ENCODE peak calls at places on chromosome 15, in ten cellular contexts. One of them, this sample, is unnamed.
A peak's percentile ranks its signal among the peaks of the same experiment; 100 is the strongest.

GRCh38 chr15:62895139-62895866 is 147.2 kb upstream of the TPM1 start:
- DNase-seq in osteoblast: no peak
- DNase-seq in astrocyte: peak; percentile 96
- DNase-seq in lung: no peak
- DNase-seq in spleen: no peak
- DNase-seq in thyroid gland: no peak
- DNase-seq in psoas muscle: no peak
- DNase-seq in adrenal gland: no peak
- DNase-seq in testis: no peak
- DNase-seq in HCT116: no peak
- DNase-seq in this sample: no peak

GRCh38 chr15:50506121-50506520 is 40.3 kb downstream of the USP50 start:
- DNase-seq in testis: peak; percentile 74
- DNase-seq in psoas muscle: no peak
- DNase-seq in adrenal gland: peak; percentile 70
- DNase-seq in lung: no peak
- DNase-seq in spleen: peak; percentile 83
- DNase-seq in astrocyte: no peak
- DNase-seq in thyroid gland: no peak
- DNase-seq in HCT116: no peak
- DNase-seq in osteoblast: no peak
- DNase-seq in this sample: no peak

GRCh38 chr15:48553559-48553958 is 92.0 kb downstream of the FBN1 start:
- DNase-seq in HCT116: no peak
- DNase-seq in osteoblast: no peak
- DNase-seq in testis: no peak
- DNase-seq in spleen: no peak
- DNase-seq in psoas muscle: no peak
- DNase-seq in adrenal gland: no peak
- DNase-seq in lung: no peak
- DNase-seq in thyroid gland: no peak
- DNase-seq in astrocyte: peak; percentile 38
- DNase-seq in this sample: no peak

GRCh38 chr15:42908538-42908937 is 12.0 kb downstream of the TTBK2 start:
- DNase-seq in HCT116: no peak
- DNase-seq in testis: no peak
- DNase-seq in thyroid gland: no peak
- DNase-seq in astrocyte: no peak
- DNase-seq in lung: no peak
- DNase-seq in psoas muscle: no peak
- DNase-seq in spleen: no peak
- DNase-seq in osteoblast: no peak
- DNase-seq in adrenal gland: no peak
- DNase-seq in this sample: no peak

GRCh38 chr15:101684384-101684783 is 32.2 kb upstream of the TM2D3 start:
- DNase-seq in spleen: no peak
- DNase-seq in psoas muscle: no peak
- DNase-seq in testis: no peak
- DNase-seq in thyroid gland: no peak
- DNase-seq in adrenal gland: no peak
- DNase-seq in HCT116: no peak
- DNase-seq in lung: no peak
- DNase-seq in osteoblast: peak; percentile 30
- DNase-seq in astrocyte: peak; percentile 85
- DNase-seq in this sample: no peak

GRCh38 chr15:43484455-43484854 is 8.5 kb downstream of the TP53BP1 start:
- DNase-seq in spleen: no peak
- DNase-seq in psoas muscle: no peak
- DNase-seq in lung: no peak
- DNase-seq in testis: no peak
- DNase-seq in astrocyte: no peak
- DNase-seq in osteoblast: no peak
- DNase-seq in HCT116: no peak
- DNase-seq in adrenal gland: peak; percentile 32
- DNase-seq in thyroid gland: no peak
- DNase-seq in this sample: no peak

GRCh38 chr15:33737687-33738606 is 230.3 kb upstream of the CHRM5 start:
- DNase-seq in lung: no peak
- DNase-seq in astrocyte: no peak
- DNase-seq in spleen: no peak
- DNase-seq in HCT116: peak; percentile 16
- DNase-seq in testis: peak; percentile 46
- DNase-seq in thyroid gland: peak; percentile 22
- DNase-seq in osteoblast: peak; percentile 76
- DNase-seq in psoas muscle: no peak
- DNase-seq in adrenal gland: peak; percentile 36
- DNase-seq in this sample: peak; percentile 34

GRCh38 chr15:41994171-41994650 is 21.9 kb upstream of the EHD4 start:
- DNase-seq in adrenal gland: no peak
- DNase-seq in HCT116: no peak
- DNase-seq in testis: no peak
- DNase-seq in thyroid gland: no peak
- DNase-seq in osteoblast: peak; percentile 36
- DNase-seq in lung: no peak
- DNase-seq in psoas muscle: no peak
- DNase-seq in astrocyte: no peak
- DNase-seq in spleen: peak; percentile 36
- DNase-seq in this sample: no peak

GRCh38 chr15:83449250-83449671 is 2.1 kb downstream of the SH3GL3 start:
- DNase-seq in thyroid gland: no peak
- DNase-seq in psoas muscle: no peak
- DNase-seq in adrenal gland: no peak
- DNase-seq in spleen: no peak
- DNase-seq in lung: no peak
- DNase-seq in osteoblast: no peak
- DNase-seq in testis: no peak
- DNase-seq in HCT116: no peak
- DNase-seq in astrocyte: no peak
- DNase-seq in this sample: no peak

GRCh38 chr15:65371976-65372786 is 5.6 kb downstream of the IGDCC3 start:
- DNase-seq in spleen: peak; percentile 44
- DNase-seq in astrocyte: no peak
- DNase-seq in thyroid gland: no peak
- DNase-seq in testis: no peak
- DNase-seq in psoas muscle: no peak
- DNase-seq in lung: no peak
- DNase-seq in adrenal gland: no peak
- DNase-seq in osteoblast: peak; percentile 47
- DNase-seq in HCT116: no peak
- DNase-seq in this sample: no peak

GRCh38 chr15:49675051-49675450 is 54.2 kb downstream of the DTWD1 start:
- DNase-seq in lung: no peak
- DNase-seq in osteoblast: no peak
- DNase-seq in HCT116: no peak
- DNase-seq in testis: no peak
- DNase-seq in spleen: no peak
- DNase-seq in thyroid gland: no peak
- DNase-seq in psoas muscle: no peak
- DNase-seq in adrenal gland: no peak
- DNase-seq in astrocyte: peak; percentile 84
- DNase-seq in this sample: no peak

DNA sequence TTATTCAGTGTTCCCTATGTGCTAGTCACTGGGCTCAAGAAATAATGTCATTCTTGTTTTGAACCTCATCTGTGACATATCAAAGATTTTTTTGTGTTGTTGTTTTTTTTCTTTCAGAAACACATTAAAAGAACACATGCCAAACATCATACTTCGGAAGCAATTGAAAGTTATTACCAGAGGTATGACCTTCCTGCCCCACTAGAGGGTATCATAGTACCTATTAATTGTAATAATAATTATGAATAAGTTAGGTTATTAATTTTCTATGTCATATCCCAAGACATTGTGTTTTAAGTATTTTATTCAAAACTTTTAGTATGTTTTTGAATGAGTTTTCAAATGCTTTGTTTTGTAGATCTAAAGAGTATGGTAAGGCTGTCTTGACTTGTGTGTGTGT is 65.7 kb downstream of the CDIN1 start:
- DNase-seq in psoas muscle: no peak
- DNase-seq in spleen: no peak
- DNase-seq in astrocyte: no peak
- DNase-seq in adrenal gland: no peak
- DNase-seq in thyroid gland: no peak
- DNase-seq in HCT116: no peak
- DNase-seq in testis: no peak
- DNase-seq in osteoblast: no peak
- DNase-seq in lung: no peak
- DNase-seq in this sample: no peak
- TF ChIP-seq CTCF in psoas muscle: no peak
- TF ChIP-seq CTCF in spleen: no peak
- TF ChIP-seq CTCF in astrocyte: no peak
- TF ChIP-seq CTCF in adrenal gland: peak; percentile 17
- TF ChIP-seq CTCF in thyroid gland: peak; percentile 20
- TF ChIP-seq CTCF in HCT116: peak; percentile 5
- TF ChIP-seq CTCF in testis: no peak
- TF ChIP-seq CTCF in osteoblast: no peak
- TF ChIP-seq CTCF in lung: no peak
- TF ChIP-seq CTCF in this sample: no peak

DNA sequence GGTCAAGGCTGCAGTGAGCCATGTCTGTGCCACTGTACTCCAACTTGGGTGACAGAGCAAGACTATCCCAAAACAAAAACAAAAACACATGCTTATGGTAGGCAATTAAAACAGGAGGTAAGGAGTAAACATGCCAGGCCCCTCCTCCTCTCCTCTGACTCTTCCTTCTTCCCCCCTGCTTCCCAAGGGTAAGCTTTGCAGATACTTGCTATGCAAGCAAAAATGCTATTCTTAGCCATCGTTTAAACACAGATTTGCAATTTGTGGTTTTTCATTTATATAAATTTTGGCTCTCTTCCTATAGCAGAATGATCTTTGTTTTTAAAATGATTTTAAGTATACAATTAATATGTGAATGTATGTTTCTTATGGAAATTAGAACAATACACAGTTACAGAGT is 41.9 kb downstream of the IGF1R start:
- DNase-seq in HCT116: no peak
- DNase-seq in adrenal gland: no peak
- DNase-seq in spleen: no peak
- DNase-seq in testis: no peak
- DNase-seq in thyroid gland: no peak
- DNase-seq in astrocyte: no peak
- DNase-seq in osteoblast: no peak
- DNase-seq in lung: no peak
- DNase-seq in psoas muscle: no peak
- DNase-seq in this sample: no peak
- H3K4me1 ChIP-seq in HCT116: peaks cover 15% of the 10 kb centered on the region
- H3K4me1 ChIP-seq in adrenal gland: peaks cover 59% of the 10 kb centered on the region
- H3K4me1 ChIP-seq in spleen: peaks cover 5% of the 10 kb centered on the region
- H3K4me1 ChIP-seq in testis: peaks cover 18% of the 10 kb centered on the region
- H3K4me1 ChIP-seq in thyroid gland: peaks cover 61% of the 10 kb centered on the region
- H3K4me1 ChIP-seq in astrocyte: peaks cover 11% of the 10 kb centered on the region
- H3K4me1 ChIP-seq in osteoblast: peaks cover 23% of the 10 kb centered on the region
- H3K4me1 ChIP-seq in lung: peaks cover 29% of the 10 kb centered on the region
- H3K4me1 ChIP-seq in psoas muscle: peaks cover 43% of the 10 kb centered on the region
- H3K4me1 ChIP-seq in this sample: peaks cover 14% of the 10 kb centered on the region

DNA sequence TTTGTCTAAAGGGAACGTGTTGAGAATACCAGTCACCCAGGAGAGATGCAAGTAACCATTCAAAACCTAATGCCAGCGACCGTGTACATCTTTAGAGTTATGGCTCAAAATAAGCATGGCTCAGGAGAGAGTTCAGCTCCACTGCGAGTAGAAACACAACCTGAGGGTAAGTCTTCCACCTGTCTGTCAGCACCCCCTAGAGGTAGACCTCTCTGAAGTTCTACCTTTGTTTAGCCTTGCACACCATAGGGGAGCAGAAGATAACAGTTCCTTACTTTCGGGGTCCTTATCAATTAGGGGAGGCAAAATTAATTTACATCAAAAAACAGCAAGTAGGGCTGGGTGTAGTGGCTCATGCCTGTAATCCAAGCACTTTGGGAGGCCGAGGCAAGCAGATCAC is 124.4 kb downstream of the HCN4 start:
- DNase-seq in spleen: no peak
- DNase-seq in HCT116: peak; percentile 22
- DNase-seq in psoas muscle: no peak
- DNase-seq in testis: no peak
- DNase-seq in osteoblast: no peak
- DNase-seq in adrenal gland: no peak
- DNase-seq in astrocyte: no peak
- DNase-seq in lung: no peak
- DNase-seq in thyroid gland: no peak
- DNase-seq in this sample: no peak
- TF ChIP-seq CTCF in spleen: no peak
- TF ChIP-seq CTCF in HCT116: peak; percentile 72
- TF ChIP-seq CTCF in psoas muscle: peak; percentile 16
- TF ChIP-seq CTCF in testis: no peak
- TF ChIP-seq CTCF in osteoblast: peak; percentile 18
- TF ChIP-seq CTCF in adrenal gland: no peak
- TF ChIP-seq CTCF in astrocyte: no peak
- TF ChIP-seq CTCF in lung: no peak
- TF ChIP-seq CTCF in thyroid gland: no peak
- TF ChIP-seq CTCF in this sample: no peak

GRCh38 chr15:68107142-68107541 is 53.0 kb downstream of the PIAS1 start:
- DNase-seq in lung: no peak
- DNase-seq in astrocyte: peak; percentile 4
- DNase-seq in spleen: no peak
- DNase-seq in thyroid gland: no peak
- DNase-seq in adrenal gland: no peak
- DNase-seq in osteoblast: no peak
- DNase-seq in HCT116: no peak
- DNase-seq in psoas muscle: no peak
- DNase-seq in testis: no peak
- DNase-seq in this sample: no peak

GRCh38 chr15:68106656-68107055 is 52.5 kb downstream of the PIAS1 start:
- DNase-seq in psoas muscle: no peak
- DNase-seq in spleen: no peak
- DNase-seq in HCT116: no peak
- DNase-seq in adrenal gland: no peak
- DNase-seq in osteoblast: no peak
- DNase-seq in lung: no peak
- DNase-seq in testis: no peak
- DNase-seq in thyroid gland: no peak
- DNase-seq in astrocyte: peak; percentile 71
- DNase-seq in this sample: no peak

GRCh38 chr15:68100194-68100593 is 46.1 kb downstream of the PIAS1 start:
- DNase-seq in astrocyte: no peak
- DNase-seq in lung: no peak
- DNase-seq in thyroid gland: no peak
- DNase-seq in spleen: no peak
- DNase-seq in osteoblast: no peak
- DNase-seq in testis: no peak
- DNase-seq in psoas muscle: no peak
- DNase-seq in adrenal gland: no peak
- DNase-seq in HCT116: no peak
- DNase-seq in this sample: no peak

GRCh38 chr15:68098465-68098864 is 44.4 kb downstream of the PIAS1 start:
- DNase-seq in testis: no peak
- DNase-seq in HCT116: no peak
- DNase-seq in thyroid gland: no peak
- DNase-seq in psoas muscle: no peak
- DNase-seq in lung: no peak
- DNase-seq in astrocyte: no peak
- DNase-seq in adrenal gland: no peak
- DNase-seq in osteoblast: no peak
- DNase-seq in spleen: no peak
- DNase-seq in this sample: no peak

DNA sequence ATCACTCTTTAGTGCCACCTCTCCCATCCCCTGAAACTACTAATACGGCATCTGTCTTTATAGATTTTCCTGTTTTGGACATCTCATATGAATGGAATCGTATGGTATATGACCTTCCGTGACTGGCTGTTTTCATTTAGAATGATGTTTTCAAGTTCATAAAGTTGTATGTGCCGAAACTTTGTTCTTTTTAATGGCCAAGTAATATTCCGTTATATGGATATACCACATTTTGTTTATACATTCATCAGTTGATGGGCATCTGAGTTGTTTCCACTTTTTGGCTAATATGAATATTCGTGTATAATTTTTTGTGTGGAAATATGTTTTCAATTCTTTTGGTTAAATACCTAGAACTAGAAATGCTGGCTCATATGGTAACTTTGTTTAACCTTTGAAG is 49.5 kb downstream of the PIAS1 start:
- DNase-seq in lung: no peak
- DNase-seq in testis: no peak
- DNase-seq in thyroid gland: no peak
- DNase-seq in adrenal gland: no peak
- DNase-seq in astrocyte: no peak
- DNase-seq in osteoblast: no peak
- DNase-seq in HCT116: no peak
- DNase-seq in psoas muscle: no peak
- DNase-seq in spleen: no peak
- DNase-seq in this sample: no peak
- H3K4me1 ChIP-seq in lung: no peaks in the 10 kb centered on the region
- H3K4me1 ChIP-seq in testis: peaks cover 4% of the 10 kb centered on the region
- H3K4me1 ChIP-seq in thyroid gland: peaks cover 9% of the 10 kb centered on the region
- H3K4me1 ChIP-seq in adrenal gland: peaks cover 26% of the 10 kb centered on the region
- H3K4me1 ChIP-seq in astrocyte: peaks cover 9% of the 10 kb centered on the region
- H3K4me1 ChIP-seq in osteoblast: no peaks in the 10 kb centered on the region
- H3K4me1 ChIP-seq in HCT116: no peaks in the 10 kb centered on the region
- H3K4me1 ChIP-seq in psoas muscle: peaks cover 12% of the 10 kb centered on the region
- H3K4me1 ChIP-seq in spleen: peaks cover 11% of the 10 kb centered on the region
- H3K4me1 ChIP-seq in this sample: peaks cover 68% of the 10 kb centered on the region